ENCODE peak calls at places on chromosomes 3 and 15, in four cellular contexts. Y, J, D and Q are unnamed samples.

GRCh38 chr3:83649692-83650091 is 1309.1 kb upstream of the CADM2 start:
- DNase-seq in D (no peak), J (no peak), Y (no peak), Q (no peak)

GRCh38 chr15:85064710-85065109 is 83.1 kb downstream of the PDE8A start:
- DNase-seq in J (no peak), Y (no peak), D (no peak), Q (no peak)

GRCh38 chr15:33243869-33244268 is 49.4 kb upstream of the FMN1 start:
- DNase-seq in D (no peak), Y (peak; percentile 59), J (no peak), Q (no peak)

GRCh38 chr15:75350601-75351331 is 3.9 kb downstream of the NEIL1 start:
- DNase-seq in D (no peak), J (no peak), Y (no peak), Q (no peak)

GRCh38 chr3:24315991-24316390 is 178.7 kb downstream of the THRB start:
- DNase-seq in Y (peak; percentile 32), D (no peak), J (no peak), Q (no peak)

GRCh38 chr3:142574665-142575064 is 3.9 kb downstream of the ATR start:
- DNase-seq in D (no peak), J (no peak), Y (no peak), Q (no peak)

GRCh38 chr15:77603616-77604406 is 28.9 kb downstream of the LINGO1 start:
- DNase-seq in Y (no peak), J (no peak), D (no peak), Q (no peak)

GRCh38 chr3:135056084-135056730 is 261.1 kb downstream of the EPHB1 start:
- DNase-seq in Y (no peak), J (no peak), D (no peak), Q (no peak)

GRCh38 chr15:25055356-25056068 is 100.7 kb downstream of the SNRPN start:
- DNase-seq in D (no peak), J (no peak), Y (no peak), Q (no peak)

GRCh38 chr15:64502537-64502936 is 42.2 kb downstream of the ZNF609 start:
- DNase-seq in J (no peak), D (peak; percentile 22), Y (no peak), Q (no peak)

GRCh38 chr3:10722921-10723320 is 93.1 kb upstream of the SLC6A11 start:
- DNase-seq in J (no peak), D (no peak), Y (no peak), Q (no peak)

GRCh38 chr3:181724432-181724740 is 12.7 kb downstream of the SOX2 start:
- DNase-seq in D (no peak), Y (no peak), J (no peak), Q (no peak)

GRCh38 chr3:171123913-171124312 is 97.4 kb upstream of the SLC2A2 start:
- DNase-seq in D (no peak), J (no peak), Y (peak; percentile 41), Q (no peak)

GRCh38 chr3:30760040-30760439 is 134.4 kb downstream of the GADL1 start:
- DNase-seq in Y (peak; percentile 45), D (no peak), J (no peak), Q (peak; percentile 9)

GRCh38 chr15:39453500-39454073 is 127.3 kb upstream of the THBS1 start:
- DNase-seq in D (peak; percentile 34), Y (no peak), J (no peak), Q (no peak)

GRCh38 chr3:141275973-141276372 is 44.3 kb downstream of the PXYLP1 start:
- DNase-seq in Y (peak; percentile 80), J (peak; percentile 18), D (no peak), Q (no peak)

GRCh38 chr3:123745184-123745855 is 138.8 kb downstream of the MYLK start:
- DNase-seq in Y (peak; percentile 71), D (no peak), J (no peak), Q (peak; percentile 71)